ENCODE peak calls at places on chromosomes 6 and 20, in five cellular contexts. V is bronchial epithelial cell; H is activated T-helper 1 cell treated with anti-CD3 and anti-CD28 coated beads, Interleukin-2, amount 50 U/mL, for 16 hours; Z is tibial nerve; M is NCI-H1436. W is an unnamed sample.

GRCh38 chr6:113301651-113302050 is 555.5 kb upstream of the MARCKS start:
- DNase-seq in V (peak), H (no peak), Z (no peak), M (no peak), W (no peak)

GRCh38 chr6:31707701-31708100 is 1.0 kb downstream of the LY6G6F start:
- DNase-seq in V (no peak), H (no peak), Z (no peak), M (no peak), W (no peak)

GRCh38 chr20:35243317-35243716 is 16.8 kb downstream of the MMP24 start:
- DNase-seq in V (no peak), H (no peak), Z (no peak), M (no peak), W (no peak)

GRCh38 chr20:23749746-23750145 is 989 bp downstream of the CST1 start:
- DNase-seq in V (no peak), H (no peak), Z (no peak), M (no peak), W (no peak)

GRCh38 chr20:22819134-22819533 is 216.0 kb upstream of the SSTR4 start:
- DNase-seq in V (no peak), H (no peak), Z (no peak), M (no peak), W (no peak)

GRCh38 chr6:114735118-114735730 is 392.4 kb upstream of the HS3ST5 start:
- DNase-seq in V (no peak), H (no peak), Z (no peak), M (no peak), W (no peak)

GRCh38 chr6:170143401-170144150 is 147.3 kb downstream of the DLL1 start:
- DNase-seq in V (no peak), H (no peak), Z (no peak), M (no peak), W (no peak)

GRCh38 chr6:135195045-135195444 is 13.9 kb downstream of the MYB start:
- DNase-seq in V (no peak), H (no peak), Z (no peak), M (no peak), W (no peak)

GRCh38 chr6:128532827-128533226 is 12.4 kb upstream of the PTPRK start:
- DNase-seq in V (peak), H (no peak), Z (no peak), M (no peak), W (no peak)

GRCh38 chr6:152142116-152142515 is 334.6 kb downstream of the ESR1 start:
- DNase-seq in V (no peak), H (no peak), Z (no peak), M (no peak), W (no peak)

GRCh38 chr20:23225407-23226060 is 125.1 kb upstream of the NXT1 start:
- DNase-seq in V (peak), H (no peak), Z (peak), M (no peak), W (no peak)

GRCh38 chr20:62117658-62118057 is 4.6 kb upstream of the LSM14B start:
- DNase-seq in V (no peak), H (peak), Z (no peak), M (no peak), W (no peak)

GRCh38 chr6:74133073-74133472 is 437.1 kb downstream of the CD109 start:
- DNase-seq in V (no peak), H (no peak), Z (no peak), M (no peak), W (no peak)

GRCh38 chr6:52418606-52419005 is 1.5 kb upstream of the EFHC1 start:
- DNase-seq in V (no peak), H (no peak), Z (no peak), M (no peak), W (no peak)

GRCh38 chr6:43174263-43175112 is 3.4 kb downstream of the SRF start:
- DNase-seq in V (peak), H (peak), Z (peak), M (peak), W (peak)

GRCh38 chr6:38676236-38676973 is 26.5 kb downstream of the GLO1 start:
- DNase-seq in V (no peak), H (no peak), Z (no peak), M (no peak), W (no peak)

GRCh38 chr20:59831024-59831900 is 102.2 kb downstream of the SYCP2 start:
- DNase-seq in V (peak), H (no peak), Z (no peak), M (no peak), W (no peak)